ENCODE peak calls at places on chromosomes 3 and 15, in four cellular contexts. Z, K, B and L are unnamed samples.

GRCh38 chr15:50549326-50549725 is 2.9 kb upstream of the USP50 start:
- DNase-seq in B (no peak), Z (no peak), K (no peak), L (no peak)

GRCh38 chr15:59360896-59361295 is 11.8 kb downstream of the MYO1E start:
- DNase-seq in B (no peak), Z (no peak), K (no peak), L (no peak)

GRCh38 chr15:101406014-101406413 is 83.5 kb downstream of the PCSK6 start:
- DNase-seq in K (no peak), B (no peak), Z (no peak), L (no peak)

GRCh38 chr3:47578691-47579632 is at the start of gene CSPG5:
- DNase-seq in K (peak), B (peak), Z (peak), L (peak)

GRCh38 chr3:50222169-50222528 is 13.9 kb upstream of the GNAI2 start:
- DNase-seq in K (no peak), B (no peak), Z (no peak), L (no peak)

GRCh38 chr3:159499031-159499793 is 489.4 kb upstream of the IL12A start:
- DNase-seq in K (no peak), B (no peak), Z (no peak), L (no peak)

GRCh38 chr3:69044608-69045007 is 7.5 kb downstream of the TMF1 start:
- DNase-seq in Z (no peak), K (no peak), B (no peak), L (no peak)

GRCh38 chr15:101088788-101089578 is 162.9 kb downstream of the CHSY1 start:
- DNase-seq in Z (peak), K (peak), B (peak), L (peak)

GRCh38 chr3:28544236-28544635 is 195.6 kb upstream of the AZI2 start:
- DNase-seq in B (no peak), Z (no peak), K (no peak), L (no peak)

GRCh38 chr3:46900007-46900292 is 22.4 kb downstream of the PTH1R start:
- DNase-seq in B (no peak), K (no peak), Z (no peak), L (no peak)

GRCh38 chr3:57500506-57500905 is 43.6 kb downstream of the DNAH12 start:
- DNase-seq in Z (no peak), B (no peak), K (no peak), L (no peak)

GRCh38 chr3:116384717-116385116 is 60.6 kb downstream of the LSAMP start:
- DNase-seq in Z (no peak), K (no peak), B (no peak), L (no peak)

GRCh38 chr3:8888296-8888915 is 74.9 kb downstream of the RAD18 start:
- DNase-seq in Z (no peak), K (no peak), B (no peak), L (no peak)

GRCh38 chr15:90307661-90308060 is 42.2 kb downstream of the NGRN start:
- DNase-seq in K (no peak), Z (no peak), B (no peak), L (no peak)

GRCh38 chr15:55402707-55403106 is 5.5 kb downstream of the CCPG1 start:
- DNase-seq in Z (no peak), K (no peak), B (no peak), L (no peak)

GRCh38 chr3:136954980-136955780 is 2.6 kb upstream of the IL20RB start:
- DNase-seq in K (no peak), Z (no peak), B (no peak), L (no peak)

GRCh38 chr3:183185696-183186095 is 23.2 kb upstream of the LAMP3 start:
- DNase-seq in K (no peak), Z (no peak), B (no peak), L (no peak)

GRCh38 chr15:96474274-96474673 is 143.8 kb downstream of the NR2F2 start:
- DNase-seq in Z (no peak), K (no peak), B (no peak), L (no peak)

GRCh38 chr3:159881828-159882309 is 106.8 kb upstream of the IL12A start:
- DNase-seq in Z (no peak), B (no peak), K (no peak), L (no peak)

GRCh38 chr3:40465456-40465855 is 8.3 kb downstream of the RPL14 start:
- DNase-seq in K (no peak), B (no peak), Z (no peak), L (no peak)

GRCh38 chr3:134095005-134095404 is 65.3 kb upstream of the SLCO2A1 start:
- DNase-seq in Z (no peak), B (no peak), K (no peak), L (no peak)

GRCh38 chr3:5071061-5071460 is 51.0 kb upstream of the ARL8B start:
- DNase-seq in Z (no peak), K (no peak), B (no peak), L (no peak)

GRCh38 chr3:105367406-105368213 is 901 bp downstream of the ALCAM start:
- DNase-seq in Z (peak), K (peak), B (peak), L (peak)

GRCh38 chr3:125045194-125045593 is 10.6 kb downstream of the HEG1 start:
- DNase-seq in K (no peak), B (no peak), Z (no peak), L (no peak)

GRCh38 chr3:125050486-125051172 is 5.2 kb downstream of the HEG1 start:
- DNase-seq in B (no peak), Z (no peak), K (no peak), L (no peak)

GRCh38 chr3:125051205-125051604 is 4.6 kb downstream of the HEG1 start:
- DNase-seq in K (no peak), Z (no peak), B (no peak), L (no peak)

GRCh38 chr3:125045965-125046364 is 9.8 kb downstream of the HEG1 start:
- DNase-seq in Z (no peak), B (no peak), K (no peak), L (no peak)

GRCh38 chr3:125048282-125048681 is 7.5 kb downstream of the HEG1 start:
- DNase-seq in K (no peak), Z (no peak), B (no peak), L (no peak)
- H3K27ac ChIP-seq in K (no peak), Z (no peak), B (no peak), L (no peak)

GRCh38 chr3:32405711-32406323 is 14.2 kb downstream of the CMTM7 start:
- DNase-seq in Z (no peak), B (no peak), K (no peak), L (no peak)

GRCh38 chr3:32401541-32402052 is 9.9 kb downstream of the CMTM7 start:
- DNase-seq in Z (peak), K (peak), B (peak), L (peak)

GRCh38 chr3:32404714-32405113 is 13.1 kb downstream of the CMTM7 start:
- DNase-seq in B (no peak), Z (no peak), K (no peak), L (no peak)

GRCh38 chr3:32405155-32405554 is 13.5 kb downstream of the CMTM7 start:
- DNase-seq in B (no peak), K (no peak), Z (no peak), L (no peak)

GRCh38 chr3:32403663-32404062 is 12.0 kb downstream of the CMTM7 start:
- DNase-seq in B (no peak), Z (no peak), K (no peak), L (no peak)
- H3K27ac ChIP-seq in B (no peak), Z (no peak), K (no peak), L (no peak)

GRCh38 chr3:45125550-45126026 is 20.6 kb downstream of the CDCP1 start:
- DNase-seq in B (no peak), Z (no peak), K (no peak), L (no peak)
- H3K27ac ChIP-seq in B (no peak), Z (no peak), K (no peak), L (no peak)

GRCh38 chr3:25603703-25604102 is 61.0 kb downstream of the TOP2B start:
- DNase-seq in Z (no peak), K (no peak), B (no peak), L (no peak)

GRCh38 chr3:25610167-25610566 is 54.5 kb downstream of the TOP2B start:
- DNase-seq in K (no peak), B (no peak), Z (no peak), L (no peak)

GRCh38 chr3:25604107-25604805 is 60.5 kb downstream of the TOP2B start:
- DNase-seq in Z (no peak), K (no peak), B (no peak), L (no peak)
- H3K27ac ChIP-seq in Z (no peak), K (no peak), B (no peak), L (no peak)

DNA sequence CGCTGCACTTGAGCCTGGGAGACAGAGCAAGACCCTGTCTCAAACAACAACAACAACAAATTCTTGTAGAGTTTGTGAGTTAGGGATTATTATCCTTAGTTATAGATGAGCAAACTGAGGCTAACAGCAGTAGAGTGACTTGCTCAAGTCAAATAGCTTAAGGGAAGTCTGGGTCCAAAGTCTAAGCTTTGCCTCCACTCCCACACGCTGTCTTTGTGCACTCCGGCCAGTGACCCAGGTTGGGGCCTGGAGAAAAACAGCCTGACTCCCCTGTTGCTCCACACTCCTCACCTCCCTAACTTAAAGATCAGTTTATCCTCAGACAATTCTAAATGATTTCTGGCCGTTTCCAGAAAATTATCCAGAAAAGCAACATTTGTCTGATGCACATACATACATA is 9.2 kb upstream of the SIN3A start:
- DNase-seq in B (no peak), K (no peak), Z (no peak), L (no peak)
- H3K27ac ChIP-seq in B (no peak), K (no peak), Z (no peak), L (no peak)

GRCh38 chr3:197734667-197735318 is 1.9 kb downstream of the RUBCN start:
- DNase-seq in K (no peak), Z (no peak), B (no peak), L (no peak)
- H3K27ac ChIP-seq in K (no peak), Z (no peak), B (no peak), L (peak)

DNA sequence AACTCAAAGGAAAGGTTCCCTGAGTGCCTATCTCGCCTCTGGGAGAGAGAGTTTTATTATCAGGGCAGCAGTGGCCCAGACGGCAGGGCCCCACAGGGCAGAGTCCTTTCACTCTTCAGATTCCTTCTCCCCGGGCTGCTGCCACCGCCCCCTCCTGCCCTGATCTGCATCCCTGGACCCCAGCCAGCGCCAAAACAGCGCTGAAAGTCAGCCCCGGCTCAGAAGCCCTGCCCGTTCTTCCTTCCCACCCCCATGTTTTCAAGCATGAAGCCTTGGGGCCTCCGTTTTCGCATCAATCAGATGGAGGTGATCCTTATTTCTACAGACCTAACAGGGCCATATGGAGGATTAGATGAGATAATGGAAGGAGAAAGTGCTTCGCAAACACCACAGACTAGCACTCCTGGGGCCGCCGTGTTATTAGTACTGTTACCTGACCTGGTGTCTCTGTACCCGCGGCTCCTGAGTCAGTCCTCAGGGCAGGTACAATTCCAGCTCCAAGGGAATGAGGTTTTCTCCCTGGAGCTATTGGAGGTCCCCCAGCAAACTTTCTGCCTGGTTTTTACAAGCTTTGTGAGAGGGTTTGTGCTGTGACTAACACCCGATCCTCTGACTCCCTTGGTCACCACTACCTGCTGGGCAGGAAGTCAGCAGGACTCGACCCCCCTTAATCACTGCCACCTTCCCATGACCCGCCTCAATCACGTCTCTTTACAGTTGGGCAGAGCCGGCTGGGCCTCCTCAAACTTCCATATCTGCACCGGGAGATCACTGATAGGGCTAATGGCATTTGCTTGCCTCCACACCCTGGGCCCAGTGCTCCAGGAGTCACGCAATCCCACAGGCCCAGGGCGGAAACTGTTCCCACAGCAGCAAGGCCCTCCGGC is 39.5 kb upstream of the TSEN2 start:
- DNase-seq in B (no peak), Z (no peak), K (no peak), L (no peak)
- H3K27ac ChIP-seq in B (no peak), Z (no peak), K (no peak), L (no peak)